ENCODE peak calls at places on chromosomes 3 and 15, in six cellular contexts. One of them, this sample, is unnamed.

GRCh38 chr15:22961661-22962221 is 18.4 kb downstream of the CYFIP1 start:
- DNase-seq in endodermal cell: no peak
- DNase-seq in activated CD4-positive, alpha-beta T cell treated with anti-CD3 and anti-CD28 coated beads, Interleukin-2, amount 50 U/mL, for 1 hour: no peak
- DNase-seq in mucosa of gallbladder: no peak
- DNase-seq in left colon: no peak
- DNase-seq in AG09309: no peak
- DNase-seq in this sample: no peak

GRCh38 chr15:90306560-90306959 is 41.1 kb downstream of the NGRN start:
- DNase-seq in AG09309: no peak
- DNase-seq in activated CD4-positive, alpha-beta T cell treated with anti-CD3 and anti-CD28 coated beads, Interleukin-2, amount 50 U/mL, for 1 hour: no peak
- DNase-seq in left colon: no peak
- DNase-seq in endodermal cell: no peak
- DNase-seq in mucosa of gallbladder: peak
- DNase-seq in this sample: no peak

GRCh38 chr3:11143476-11143875 is 10.8 kb upstream of the HRH1 start:
- DNase-seq in mucosa of gallbladder: no peak
- DNase-seq in left colon: no peak
- DNase-seq in AG09309: no peak
- DNase-seq in endodermal cell: no peak
- DNase-seq in activated CD4-positive, alpha-beta T cell treated with anti-CD3 and anti-CD28 coated beads, Interleukin-2, amount 50 U/mL, for 1 hour: no peak
- DNase-seq in this sample: no peak

GRCh38 chr3:174862101-174862500 is 3.0 kb downstream of the NAALADL2 start:
- DNase-seq in AG09309: no peak
- DNase-seq in endodermal cell: peak
- DNase-seq in mucosa of gallbladder: peak
- DNase-seq in left colon: peak
- DNase-seq in activated CD4-positive, alpha-beta T cell treated with anti-CD3 and anti-CD28 coated beads, Interleukin-2, amount 50 U/mL, for 1 hour: no peak
- DNase-seq in this sample: peak

GRCh38 chr3:192062186-192062585 is 601.2 kb downstream of the PYDC2 start:
- DNase-seq in mucosa of gallbladder: no peak
- DNase-seq in activated CD4-positive, alpha-beta T cell treated with anti-CD3 and anti-CD28 coated beads, Interleukin-2, amount 50 U/mL, for 1 hour: no peak
- DNase-seq in left colon: no peak
- DNase-seq in AG09309: no peak
- DNase-seq in endodermal cell: no peak
- DNase-seq in this sample: no peak

GRCh38 chr15:100133001-100133400 is 208.8 kb downstream of the ADAMTS17 start:
- DNase-seq in activated CD4-positive, alpha-beta T cell treated with anti-CD3 and anti-CD28 coated beads, Interleukin-2, amount 50 U/mL, for 1 hour: no peak
- DNase-seq in left colon: no peak
- DNase-seq in mucosa of gallbladder: no peak
- DNase-seq in endodermal cell: peak
- DNase-seq in AG09309: no peak
- DNase-seq in this sample: no peak

GRCh38 chr3:15860014-15860934 is 62.5 kb upstream of the ANKRD28 start:
- DNase-seq in AG09309: no peak
- DNase-seq in endodermal cell: peak
- DNase-seq in left colon: peak
- DNase-seq in activated CD4-positive, alpha-beta T cell treated with anti-CD3 and anti-CD28 coated beads, Interleukin-2, amount 50 U/mL, for 1 hour: no peak
- DNase-seq in mucosa of gallbladder: peak
- DNase-seq in this sample: peak

GRCh38 chr15:51401872-51402517 is 60.5 kb downstream of the GLDN start:
- DNase-seq in AG09309: no peak
- DNase-seq in endodermal cell: peak
- DNase-seq in mucosa of gallbladder: peak
- DNase-seq in left colon: no peak
- DNase-seq in activated CD4-positive, alpha-beta T cell treated with anti-CD3 and anti-CD28 coated beads, Interleukin-2, amount 50 U/mL, for 1 hour: no peak
- DNase-seq in this sample: no peak

GRCh38 chr3:30632065-30632464 is 25.7 kb downstream of the TGFBR2 start:
- DNase-seq in activated CD4-positive, alpha-beta T cell treated with anti-CD3 and anti-CD28 coated beads, Interleukin-2, amount 50 U/mL, for 1 hour: no peak
- DNase-seq in left colon: no peak
- DNase-seq in endodermal cell: no peak
- DNase-seq in AG09309: peak
- DNase-seq in mucosa of gallbladder: no peak
- DNase-seq in this sample: no peak

GRCh38 chr15:64864080-64864479 is 22.4 kb downstream of the PLEKHO2 start:
- DNase-seq in endodermal cell: no peak
- DNase-seq in mucosa of gallbladder: no peak
- DNase-seq in left colon: no peak
- DNase-seq in AG09309: no peak
- DNase-seq in activated CD4-positive, alpha-beta T cell treated with anti-CD3 and anti-CD28 coated beads, Interleukin-2, amount 50 U/mL, for 1 hour: no peak
- DNase-seq in this sample: no peak

GRCh38 chr15:40282144-40282869 is 557 bp downstream of the ANKRD63 start:
- DNase-seq in left colon: no peak
- DNase-seq in AG09309: no peak
- DNase-seq in mucosa of gallbladder: peak
- DNase-seq in endodermal cell: peak
- DNase-seq in activated CD4-positive, alpha-beta T cell treated with anti-CD3 and anti-CD28 coated beads, Interleukin-2, amount 50 U/mL, for 1 hour: peak
- DNase-seq in this sample: peak